ENCODE peak calls at places on chromosomes 11 and 22, in four cellular contexts. J is K562, F is H1, Q is SK-N-SH. W is an unnamed sample.
A peak's percentile ranks its signal among the peaks of the same experiment; 100 is the strongest.

GRCh38 chr11:86588566-86589090 is 83.8 kb downstream of the ME3 start:
- DNase-seq in J (no peak), F (no peak), Q (no peak), W (no peak)

GRCh38 chr11:61550665-61551227 is 30.1 kb downstream of the SYT7 start:
- DNase-seq in J (no peak), F (no peak), Q (no peak), W (no peak)

GRCh38 chr11:60750911-60751310 is 5.8 kb upstream of the MS4A15 start:
- DNase-seq in J (no peak), F (no peak), Q (no peak), W (no peak)

GRCh38 chr11:75022759-75023396 is 34.1 kb downstream of the NEU3 start:
- DNase-seq in J (peak; percentile 92), F (peak; percentile 95), Q (peak; percentile 79), W (peak; percentile 45)

GRCh38 chr22:44311855-44312170 is 938 bp downstream of the SHISAL1 start:
- DNase-seq in J (no peak), F (no peak), Q (no peak), W (no peak)

GRCh38 chr11:20501252-20501651 is 98.2 kb upstream of the SLC6A5 start:
- DNase-seq in J (no peak), F (no peak), Q (no peak), W (no peak)

GRCh38 chr11:117221775-117222517 is 9.9 kb downstream of the PCSK7 start:
- DNase-seq in J (no peak), F (no peak), Q (no peak), W (no peak)

GRCh38 chr11:61694971-61695706 is 14.9 kb downstream of the DAGLA start:
- DNase-seq in J (no peak), F (no peak), Q (peak; percentile 67), W (no peak)

GRCh38 chr11:126608626-126609010 is 253.1 kb downstream of the ST3GAL4 start:
- DNase-seq in J (no peak), F (no peak), Q (no peak), W (no peak)

GRCh38 chr11:44304091-44305084 is 5.6 kb downstream of the ALX4 start:
- DNase-seq in J (no peak), F (peak; percentile 64), Q (peak; percentile 71), W (no peak)

GRCh38 chr11:117045956-117046355 is 52.3 kb downstream of the SIK3 start:
- DNase-seq in J (no peak), F (no peak), Q (no peak), W (no peak)

GRCh38 chr22:37701121-37701786 is 4.4 kb downstream of the TRIOBP start:
- DNase-seq in J (no peak), F (no peak), Q (no peak), W (no peak)

GRCh38 chr11:25200925-25201324 is 704.1 kb downstream of the LUZP2 start:
- DNase-seq in J (no peak), F (no peak), Q (no peak), W (no peak)

GRCh38 chr22:29380032-29380781 is 8.2 kb downstream of the AP1B1 start:
- DNase-seq in J (no peak), F (no peak), Q (no peak), W (no peak)

GRCh38 chr11:69891421-69892236 is 72.4 kb upstream of the FGF3 start:
- DNase-seq in J (no peak), F (no peak), Q (no peak), W (no peak)

GRCh38 chr11:1597331-1597741 is 758 bp downstream of the KRTAP5-2 start:
- DNase-seq in J (no peak), F (no peak), Q (no peak), W (no peak)

GRCh38 chr11:96199563-96200025 is 143.4 kb downstream of the MAML2 start:
- DNase-seq in J (no peak), F (no peak), Q (no peak), W (no peak)
- H3K4me1 ChIP-seq in J (no peaks in the 10 kb centered on the region), F (peaks cover 8% of the 10 kb centered on the region), Q (no peaks in the 10 kb centered on the region), W (peaks cover 28% of the 10 kb centered on the region)

GRCh38 chr11:112211556-112211955 is 14.7 kb upstream of the PTS start:
- DNase-seq in J (no peak), F (no peak), Q (no peak), W (no peak)
- TF ChIP-seq USF2 in J (no peak), F (no peak), Q (no peak), W (no peak)

GRCh38 chr22:27952779-27953178 is 33.7 kb upstream of the PITPNB start:
- DNase-seq in J (no peak), F (no peak), Q (no peak), W (no peak)
- TF ChIP-seq NRF1 in J (no peak), F (no peak), Q (no peak), W (no peak)

DNA sequence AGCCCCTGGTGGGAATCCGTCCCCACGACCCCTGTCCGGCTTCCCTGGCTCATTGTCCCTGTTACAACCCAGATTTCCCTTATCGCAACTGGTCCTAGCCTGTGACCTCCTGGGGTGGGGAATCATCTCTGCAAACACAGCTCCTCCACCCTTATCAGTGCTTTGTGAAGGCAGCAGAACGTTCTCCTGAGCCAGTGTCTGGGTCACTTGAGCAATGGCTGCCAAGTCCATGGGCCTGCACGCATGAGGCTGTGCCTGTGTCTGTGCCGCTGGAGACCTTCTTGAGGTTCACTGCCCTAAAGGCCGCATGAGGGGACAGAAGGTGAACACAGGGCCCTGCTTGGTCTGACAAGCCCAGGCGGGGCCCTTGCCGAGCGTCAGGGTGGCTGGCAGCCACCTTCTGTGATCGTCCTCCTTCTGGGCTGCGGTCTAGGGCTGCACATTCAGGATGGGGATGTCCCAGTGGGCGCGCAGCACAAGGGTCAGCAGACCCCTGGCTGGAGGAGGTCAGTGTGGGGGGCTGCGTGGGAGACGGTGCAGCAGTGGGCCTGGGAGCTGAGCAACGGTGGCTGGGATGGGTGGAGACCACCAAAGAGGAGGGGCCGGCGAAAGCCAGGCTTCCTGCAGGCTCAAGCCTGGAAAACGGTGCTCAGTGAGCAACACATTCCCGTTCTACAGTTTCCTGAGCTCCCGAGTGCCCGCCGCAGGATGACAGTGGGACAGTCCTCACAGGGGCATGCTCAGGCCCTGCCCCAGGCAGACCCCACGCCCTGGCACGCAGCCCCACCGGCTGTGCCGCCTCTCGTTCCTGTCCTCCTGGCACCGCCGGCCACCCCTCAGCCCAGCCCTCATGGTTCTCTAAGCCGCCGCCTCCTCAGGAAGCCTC is 74.1 kb downstream of the CDKN1C start:
- DNase-seq in J (peak; percentile 70), F (no peak), Q (no peak), W (no peak)
- H3K4me1 ChIP-seq in J (peaks cover 43% of the 10 kb centered on the region), F (peaks cover 13% of the 10 kb centered on the region), Q (no peaks in the 10 kb centered on the region), W (no peaks in the 10 kb centered on the region)

DNA sequence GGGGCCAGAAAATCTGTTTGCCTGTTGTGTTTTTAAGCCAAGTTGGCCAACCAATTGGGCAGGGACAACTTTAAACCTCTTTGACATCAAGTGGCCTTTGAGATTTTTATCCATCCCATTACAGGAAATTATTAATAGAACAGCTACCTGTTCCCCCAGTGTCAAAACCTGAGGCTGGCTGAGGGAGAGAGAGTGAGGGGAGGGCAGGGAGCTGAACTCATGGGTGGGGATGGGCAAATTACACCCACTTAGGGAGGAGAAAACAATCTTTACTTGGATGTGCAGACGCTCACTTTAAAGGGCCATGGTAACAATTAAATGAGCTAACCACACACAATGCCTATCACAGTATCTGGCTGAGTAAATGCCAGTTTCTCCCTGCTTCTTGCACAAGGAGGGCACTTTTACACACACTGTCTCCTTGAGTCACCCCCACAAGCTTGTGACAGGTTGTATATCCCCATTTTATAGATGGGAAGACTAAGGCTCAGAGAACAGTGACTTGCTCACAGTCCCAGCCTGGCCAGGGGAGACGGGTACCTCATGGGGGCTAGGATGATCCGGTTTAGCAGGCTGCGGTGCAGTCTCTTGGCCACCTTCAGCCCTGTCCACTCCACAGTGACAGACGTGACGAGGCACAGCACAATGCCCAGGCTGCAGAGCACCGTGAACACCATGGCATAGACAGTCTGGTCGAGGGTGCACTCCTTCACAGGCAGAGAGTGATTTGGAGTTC is 17.8 kb upstream of the KCNJ11 start:
- DNase-seq in J (no peak), F (no peak), Q (no peak), W (no peak)
- TF ChIP-seq USF2 in J (no peak), F (no peak), Q (no peak), W (no peak)

GRCh38 chr22:39727541-39727940 is 157.0 kb downstream of the CACNA1I start:
- DNase-seq in J (no peak), F (peak; percentile 37), Q (no peak), W (no peak)

GRCh38 chr22:39729141-39729934 is 158.8 kb downstream of the CACNA1I start:
- DNase-seq in J (no peak), F (peak; percentile 40), Q (no peak), W (no peak)

GRCh38 chr22:39725351-39726035 is 154.9 kb downstream of the CACNA1I start:
- DNase-seq in J (peak; percentile 11), F (peak; percentile 23), Q (no peak), W (no peak)

GRCh38 chr22:39731481-39731880 is 160.9 kb downstream of the CACNA1I start:
- DNase-seq in J (no peak), F (peak; percentile 42), Q (no peak), W (no peak)

DNA sequence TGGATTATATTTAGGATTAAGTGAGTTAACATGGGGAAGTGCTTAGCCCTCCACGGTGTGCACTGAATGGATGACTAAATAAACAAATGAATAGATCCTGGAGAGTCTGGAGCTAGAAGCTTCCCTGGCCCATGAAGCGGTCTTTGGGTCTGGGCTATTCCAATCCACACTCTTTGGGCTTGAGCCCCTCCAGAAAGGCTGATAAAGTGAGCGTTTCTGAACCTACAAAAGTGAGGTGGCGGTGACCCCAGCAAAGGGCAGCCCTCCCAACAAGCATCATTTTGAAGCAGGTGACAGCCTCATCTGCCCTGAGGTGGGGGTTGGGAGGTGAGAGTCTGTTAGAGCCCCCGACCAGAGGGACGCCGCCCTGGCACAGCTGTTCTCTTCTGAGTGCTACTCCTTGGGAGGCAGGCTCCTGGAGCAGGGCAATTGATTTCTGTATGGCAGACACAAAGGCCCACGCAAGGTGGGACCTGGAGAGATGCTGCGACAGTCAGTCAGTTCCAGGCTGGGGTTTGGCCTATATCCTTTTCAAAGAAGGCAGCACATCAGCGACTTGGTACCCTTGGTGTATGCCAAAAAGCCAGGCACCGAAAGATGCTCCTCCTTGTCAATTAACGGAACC is 157.8 kb downstream of the CACNA1I start:
- DNase-seq in J (no peak), F (peak; percentile 26), Q (no peak), W (no peak)
- TF ChIP-seq NRF1 in J (no peak), F (no peak), Q (no peak), W (no peak)

GRCh38 chr11:11984563-11984962 is 23.9 kb downstream of the DKK3 start:
- DNase-seq in J (no peak), F (no peak), Q (no peak), W (no peak)
- H3K4me1 ChIP-seq in J (no peaks in the 10 kb centered on the region), F (peaks cover 2% of the 10 kb centered on the region), Q (peaks cover 53% of the 10 kb centered on the region), W (no peaks in the 10 kb centered on the region)

GRCh38 chr11:122723106-122723505 is 67.6 kb downstream of the UBASH3B start:
- DNase-seq in J (no peak), F (no peak), Q (no peak), W (no peak)

GRCh38 chr11:122721201-122721963 is 65.9 kb downstream of the UBASH3B start:
- DNase-seq in J (no peak), F (no peak), Q (no peak), W (no peak)

GRCh38 chr11:122720482-122720881 is 65.0 kb downstream of the UBASH3B start:
- DNase-seq in J (no peak), F (no peak), Q (no peak), W (no peak)

GRCh38 chr11:122723576-122723975 is 68.1 kb downstream of the UBASH3B start:
- DNase-seq in J (no peak), F (no peak), Q (no peak), W (no peak)

GRCh38 chr11:122721964-122722266 is 66.4 kb downstream of the UBASH3B start:
- DNase-seq in J (no peak), F (no peak), Q (no peak), W (no peak)
- TF ChIP-seq USF2 in J (no peak), F (no peak), Q (no peak), W (no peak)